ENCODE peak calls at places on chromosomes 7 and 10, in eight cellular contexts. W is IMR-90, G is DND-41, J is suprapubic skin, P is K562, F is left lung, R is uterus, X is iPS DF 6.9. E is an unnamed sample.

GRCh38 chr7:149414745-149415390 is 46.0 kb downstream of the ZNF777 start:
- DNase-seq in F (peak), R (peak), G (no peak), P (no peak), J (no peak), W (peak), X (peak), E (peak)

GRCh38 chr10:90319188-90319914 is 538.5 kb downstream of the HTR7 start:
- DNase-seq in G (no peak), P (no peak), R (no peak), F (no peak), J (no peak), W (peak), X (peak), E (no peak)

GRCh38 chr10:96470108-96470743 is 43.5 kb downstream of the TLL2 start:
- DNase-seq in F (no peak), W (peak), R (no peak), G (peak), P (peak), X (peak), J (no peak), E (no peak)

GRCh38 chr10:8138471-8138870 is 84.0 kb downstream of the GATA3 start:
- DNase-seq in X (no peak), J (no peak), G (no peak), F (no peak), W (peak), R (no peak), P (no peak), E (no peak)

GRCh38 chr10:1186693-1186990 is 130.5 kb downstream of the WDR37 start:
- DNase-seq in W (no peak), R (no peak), J (peak), X (no peak), G (peak), P (no peak), F (no peak), E (no peak)

GRCh38 chr10:17835688-17836087 is 26.5 kb downstream of the MRC1 start:
- DNase-seq in F (no peak), J (no peak), W (peak), R (no peak), G (no peak), P (no peak), X (no peak), E (no peak)

GRCh38 chr10:100311307-100311706 is 18.7 kb downstream of the PKD2L1 start:
- DNase-seq in J (no peak), G (no peak), R (no peak), F (no peak), P (no peak), X (no peak), W (no peak), E (no peak)

GRCh38 chr7:33774762-33775523 is 130.4 kb upstream of the BMPER start:
- DNase-seq in J (no peak), P (no peak), W (peak), G (no peak), R (peak), F (peak), X (no peak), E (no peak)

GRCh38 chr10:43200538-43201390 is 62.5 kb downstream of the CSGALNACT2 start:
- DNase-seq in W (no peak), J (no peak), G (no peak), X (no peak), R (peak), P (no peak), F (no peak), E (peak)

GRCh38 chr10:28984431-28984830 is 304.4 kb upstream of the LYZL1 start:
- DNase-seq in R (peak), G (peak), X (no peak), W (peak), P (peak), J (peak), F (peak), E (peak)

GRCh38 chr10:55351431-55351830 is 550.4 kb upstream of the PCDH15 start:
- DNase-seq in P (no peak), W (no peak), R (no peak), G (no peak), X (no peak), F (no peak), J (no peak), E (no peak)

GRCh38 chr7:129240119-129240815 is 15.4 kb downstream of the AHCYL2 start:
- DNase-seq in F (no peak), W (no peak), X (no peak), G (no peak), J (no peak), P (no peak), R (no peak), E (no peak)

GRCh38 chr7:150722403-150723065 is 6.1 kb downstream of the GIMAP1 start:
- DNase-seq in G (no peak), F (no peak), P (no peak), R (no peak), W (no peak), J (no peak), X (no peak), E (no peak)

GRCh38 chr10:13349776-13350274 is 1.7 kb upstream of the SEPHS1 start:
- DNase-seq in W (peak), P (peak), J (peak), G (peak), F (peak), X (peak), R (peak), E (peak)

GRCh38 chr7:132337450-132338080 is 238.7 kb downstream of the PLXNA4 start:
- DNase-seq in G (no peak), P (no peak), F (no peak), J (no peak), W (no peak), R (no peak), X (no peak), E (no peak)

GRCh38 chr10:131203456-131204357 is 107.8 kb downstream of the TCERG1L start:
- DNase-seq in W (no peak), X (no peak), P (no peak), G (no peak), J (no peak), F (peak), R (peak), E (peak)

GRCh38 chr7:33745934-33746333 is 159.4 kb upstream of the BMPER start:
- DNase-seq in W (peak), F (no peak), P (no peak), R (no peak), J (no peak), G (no peak), X (no peak), E (no peak)

GRCh38 chr7:157278791-157279678 is 57.8 kb upstream of the DNAJB6 start:
- DNase-seq in J (peak), R (no peak), F (peak), G (no peak), P (peak), W (no peak), X (no peak), E (peak)

GRCh38 chr7:98209166-98209920 is 1.9 kb upstream of the BHLHA15 start:
- DNase-seq in R (no peak), P (no peak), F (peak), X (no peak), W (no peak), J (no peak), G (no peak), E (peak)

GRCh38 chr7:22885824-22886255 is 63.2 kb upstream of the TOMM7 start:
- DNase-seq in W (peak), R (no peak), J (no peak), F (no peak), X (no peak), G (peak), P (no peak), E (no peak)

GRCh38 chr7:27125986-27126394 is 4.6 kb downstream of the HOXA4 start:
- DNase-seq in X (no peak), F (no peak), R (no peak), P (no peak), W (peak), G (no peak), J (no peak), E (no peak)

GRCh38 chr7:104848386-104848990 is 165.5 kb upstream of the KMT2E start:
- DNase-seq in J (no peak), W (peak), R (peak), X (peak), F (no peak), G (peak), P (peak), E (no peak)

GRCh38 chr7:71329030-71329668 is 197.2 kb downstream of the GALNT17 start:
- DNase-seq in F (no peak), R (no peak), W (no peak), P (no peak), X (no peak), G (no peak), J (no peak), E (no peak)

GRCh38 chr10:100928039-100928438 is 15.3 kb downstream of the SLF2 start:
- DNase-seq in F (no peak), G (no peak), W (no peak), X (no peak), J (no peak), P (no peak), R (no peak), E (no peak)

GRCh38 chr7:159099711-159100231 is 44.9 kb downstream of the VIPR2 start:
- DNase-seq in R (no peak), J (peak), W (no peak), F (no peak), P (no peak), X (no peak), G (no peak), E (peak)

GRCh38 chr7:139081584-139081983 is 27.9 kb downstream of the ZC3HAV1 start:
- DNase-seq in F (no peak), W (no peak), P (no peak), G (no peak), R (no peak), J (no peak), X (no peak), E (no peak)

GRCh38 chr10:85642421-85643170 is 724.0 kb downstream of the GRID1 start:
- DNase-seq in F (no peak), R (no peak), G (no peak), X (no peak), J (no peak), P (no peak), W (no peak), E (no peak)

GRCh38 chr7:134936893-134937520 is 49.3 kb upstream of the AGBL3 start:
- DNase-seq in R (no peak), W (no peak), F (no peak), P (no peak), J (no peak), G (no peak), X (no peak), E (no peak)

GRCh38 chr7:12212051-12212485 is 974 bp downstream of the TMEM106B start:
- DNase-seq in F (no peak), X (no peak), R (no peak), G (no peak), J (no peak), W (no peak), P (peak), E (no peak)

GRCh38 chr10:88165849-88166271 is 302.4 kb downstream of the PTEN start:
- DNase-seq in G (no peak), F (no peak), X (no peak), R (no peak), W (peak), P (no peak), J (no peak), E (no peak)

GRCh38 chr10:47104101-47104707 is 193.0 kb downstream of the PTPN20 start:
- DNase-seq in R (no peak), W (peak), G (no peak), P (no peak), J (no peak), X (no peak), F (no peak), E (no peak)

GRCh38 chr10:99234067-99234738 is 1.4 kb downstream of the HPSE2 start:
- DNase-seq in F (peak), J (peak), X (no peak), R (no peak), W (peak), P (no peak), G (no peak), E (peak)

GRCh38 chr7:20197125-20197524 is 20.1 kb downstream of the MACC1 start:
- DNase-seq in P (no peak), R (no peak), J (no peak), G (no peak), X (no peak), W (peak), F (no peak), E (no peak)

GRCh38 chr7:115417662-115418061 is 495.8 kb downstream of the MDFIC start:
- DNase-seq in P (no peak), X (no peak), G (no peak), F (no peak), R (no peak), J (no peak), W (no peak), E (no peak)

GRCh38 chr7:34952822-34953221 is 84.5 kb downstream of the DPY19L1 start:
- DNase-seq in G (no peak), J (no peak), F (no peak), X (no peak), P (no peak), R (no peak), W (no peak), E (no peak)

GRCh38 chr7:151317936-151318335 is 23.7 kb upstream of the NUB1 start:
- DNase-seq in F (no peak), W (no peak), P (no peak), G (no peak), X (no peak), J (no peak), R (no peak), E (no peak)

GRCh38 chr10:103476046-103476768 is 2.8 kb downstream of the CALHM3 start:
- DNase-seq in F (no peak), P (peak), R (no peak), W (no peak), G (no peak), J (no peak), X (peak), E (no peak)

GRCh38 chr10:50561266-50561665 is 62.5 kb downstream of the SGMS1 start:
- DNase-seq in X (no peak), R (no peak), F (no peak), P (no peak), W (peak), J (no peak), G (no peak), E (no peak)

GRCh38 chr10:4051011-4051407 is 266.0 kb upstream of the KLF6 start:
- DNase-seq in J (no peak), W (peak), R (peak), G (no peak), P (no peak), X (no peak), F (no peak), E (no peak)

GRCh38 chr7:42134276-42134871 is 102.6 kb downstream of the GLI3 start:
- DNase-seq in P (no peak), F (no peak), X (no peak), R (no peak), W (no peak), G (no peak), J (no peak), E (no peak)
- H3K27ac ChIP-seq in P (no peak), F (no peak), X (no peak), R (peak), W (no peak), G (no peak), J (no peak), E (no peak)

DNA sequence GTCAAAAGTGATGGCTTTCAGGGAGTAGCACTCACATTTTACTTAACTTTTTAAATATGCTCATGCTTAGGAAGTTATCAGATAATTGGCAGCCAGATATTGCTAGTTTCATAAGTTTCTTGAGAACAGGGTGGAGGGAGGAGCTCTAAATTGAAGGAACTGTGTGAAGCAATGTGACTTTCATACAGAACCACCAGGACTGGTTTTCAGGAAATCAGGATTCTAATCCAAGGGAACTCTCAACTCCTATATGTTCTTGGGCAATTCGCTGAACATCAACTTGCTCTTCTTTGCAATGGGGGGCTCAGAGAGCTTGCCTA is 2.8 kb upstream of the C7orf25 start:
- DNase-seq in R (no peak), J (no peak), G (no peak), F (no peak), P (no peak), W (no peak), X (no peak), E (no peak)
- H3K27ac ChIP-seq in R (no peak), J (no peak), G (no peak), F (peak), P (peak), W (no peak), X (no peak), E (peak)

GRCh38 chr7:40231796-40232195 is 97.0 kb downstream of the SUGCT start:
- DNase-seq in X (no peak), R (no peak), P (no peak), F (no peak), G (no peak), J (no peak), W (no peak), E (no peak)

GRCh38 chr7:40230086-40230485 is 95.3 kb downstream of the SUGCT start:
- DNase-seq in J (no peak), G (no peak), P (no peak), W (no peak), F (no peak), R (no peak), X (no peak), E (no peak)

GRCh38 chr7:40234666-40235065 is 99.9 kb downstream of the SUGCT start:
- DNase-seq in G (no peak), F (no peak), P (no peak), R (no peak), J (no peak), W (no peak), X (no peak), E (no peak)

GRCh38 chr7:40234046-40234445 is 99.2 kb downstream of the SUGCT start:
- DNase-seq in J (no peak), X (no peak), G (peak), W (no peak), F (no peak), P (no peak), R (no peak), E (no peak)

GRCh38 chr7:40232242-40232929 is 97.6 kb downstream of the SUGCT start:
- DNase-seq in R (peak), W (peak), F (no peak), J (no peak), X (peak), G (peak), P (no peak), E (no peak)
- H3K27ac ChIP-seq in R (peak), W (no peak), F (no peak), J (no peak), X (no peak), G (no peak), P (no peak), E (no peak)

GRCh38 chr10:71389768-71390434 is 6.8 kb upstream of the CDH23 start:
- DNase-seq in F (no peak), X (no peak), G (no peak), J (no peak), P (no peak), R (no peak), W (no peak), E (no peak)
- H3K27ac ChIP-seq in F (no peak), X (no peak), G (no peak), J (no peak), P (no peak), R (no peak), W (no peak), E (no peak)

GRCh38 chr10:57468886-57469432 is 798.7 kb downstream of the IPMK start:
- DNase-seq in F (no peak), J (no peak), X (no peak), P (no peak), G (no peak), W (no peak), R (no peak), E (no peak)

DNA sequence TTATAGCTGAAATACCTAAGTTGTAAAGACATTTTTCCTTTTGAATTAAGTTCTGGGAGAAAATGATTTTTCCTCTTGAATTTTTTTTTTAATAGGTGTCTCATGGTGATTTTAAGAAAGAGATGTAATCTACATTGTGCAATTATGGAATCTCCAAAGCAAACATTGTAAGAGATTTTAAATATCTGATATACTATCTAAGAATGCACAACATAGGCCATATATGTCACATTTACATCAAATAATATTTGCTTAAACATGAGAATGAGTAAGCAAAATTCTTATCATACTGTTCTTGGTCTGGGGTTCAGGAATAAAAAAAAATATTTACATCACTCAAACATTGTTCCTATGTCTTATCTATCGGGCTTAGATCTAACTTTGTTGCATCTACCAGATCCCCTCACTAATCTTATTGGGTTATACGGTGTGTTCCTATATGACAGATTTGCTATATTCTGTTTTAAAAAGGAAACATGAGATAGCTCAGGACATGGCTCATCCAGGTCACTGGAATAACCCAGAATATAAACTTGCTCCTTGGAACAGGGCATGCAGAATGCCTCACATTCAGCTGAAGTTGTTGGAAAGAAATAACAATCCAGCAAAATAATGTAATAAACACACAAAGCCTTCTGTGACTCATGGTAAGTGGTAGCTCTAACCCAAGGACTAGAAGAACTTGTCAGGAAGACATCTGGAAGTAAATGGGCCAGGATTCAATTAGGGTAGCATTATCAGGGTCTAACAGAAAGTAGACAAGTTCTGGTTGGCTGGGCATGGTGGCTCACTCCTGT is 794.7 kb downstream of the IPMK start:
- DNase-seq in J (no peak), P (no peak), X (no peak), W (no peak), F (no peak), G (no peak), R (no peak), E (no peak)
- H3K27ac ChIP-seq in J (no peak), P (no peak), X (no peak), W (no peak), F (no peak), G (no peak), R (no peak), E (no peak)

GRCh38 chr10:133481657-133482056 is 27.9 kb downstream of the SCART1 start:
- DNase-seq in J (no peak), G (no peak), R (no peak), P (no peak), W (no peak), F (no peak), X (no peak), E (no peak)
- H3K27ac ChIP-seq in J (no peak), G (no peak), R (no peak), P (no peak), W (no peak), F (no peak), X (no peak), E (no peak)

GRCh38 chr7:2845193-2845592 is 1.1 kb upstream of the GNA12 start:
- DNase-seq in X (no peak), W (no peak), P (no peak), G (no peak), R (no peak), J (no peak), F (peak), E (no peak)
- H3K27ac ChIP-seq in X (no peak), W (no peak), P (no peak), G (no peak), R (no peak), J (no peak), F (no peak), E (no peak)

GRCh38 chr10:59995862-59996261 is 89.5 kb upstream of the CCDC6 start:
- DNase-seq in X (no peak), F (no peak), W (no peak), R (no peak), G (no peak), J (no peak), P (no peak), E (no peak)
- H3K27ac ChIP-seq in X (no peak), F (peak), W (no peak), R (peak), G (no peak), J (no peak), P (no peak), E (no peak)

GRCh38 chr7:100892364-100893317 is 3.0 kb downstream of the ACHE start:
- DNase-seq in F (no peak), X (no peak), P (no peak), R (no peak), W (no peak), J (no peak), G (no peak), E (peak)
- H3K27ac ChIP-seq in F (no peak), X (no peak), P (no peak), R (no peak), W (no peak), J (no peak), G (no peak), E (no peak)